ENCODE peak calls at places on chromosomes 1 and 21, in seven cellular contexts. One of them, this sample, is unnamed.

GRCh38 chr1:230587056-230587455 is 55.2 kb upstream of the COG2 start:
- DNase-seq in uterus: no peak
- DNase-seq in cardiac muscle cell: no peak
- DNase-seq in AG04450: no peak
- DNase-seq in lower lobe of right lung: no peak
- DNase-seq in mucosa of descending colon: no peak
- DNase-seq in HFF-Myc: no peak
- DNase-seq in this sample: no peak

GRCh38 chr1:233647083-233647482 is 33.2 kb downstream of the KCNK1 start:
- DNase-seq in lower lobe of right lung: no peak
- DNase-seq in AG04450: no peak
- DNase-seq in HFF-Myc: peak; percentile 54
- DNase-seq in uterus: no peak
- DNase-seq in mucosa of descending colon: no peak
- DNase-seq in cardiac muscle cell: no peak
- DNase-seq in this sample: no peak

GRCh38 chr1:234589064-234589765 is 20.8 kb downstream of the IRF2BP2 start:
- DNase-seq in AG04450: no peak
- DNase-seq in cardiac muscle cell: no peak
- DNase-seq in lower lobe of right lung: no peak
- DNase-seq in mucosa of descending colon: no peak
- DNase-seq in uterus: no peak
- DNase-seq in HFF-Myc: no peak
- DNase-seq in this sample: no peak

GRCh38 chr1:58067082-58067481 is 479.4 kb downstream of the OMA1 start:
- DNase-seq in uterus: no peak
- DNase-seq in HFF-Myc: no peak
- DNase-seq in cardiac muscle cell: no peak
- DNase-seq in lower lobe of right lung: no peak
- DNase-seq in mucosa of descending colon: no peak
- DNase-seq in AG04450: no peak
- DNase-seq in this sample: no peak

GRCh38 chr1:29157269-29157601 is 24.5 kb downstream of the SRSF4 start:
- DNase-seq in lower lobe of right lung: no peak
- DNase-seq in mucosa of descending colon: no peak
- DNase-seq in cardiac muscle cell: no peak
- DNase-seq in uterus: no peak
- DNase-seq in AG04450: no peak
- DNase-seq in HFF-Myc: no peak
- DNase-seq in this sample: no peak

GRCh38 chr1:8396912-8397406 is 79.0 kb downstream of the SLC45A1 start:
- DNase-seq in AG04450: peak; percentile 89
- DNase-seq in mucosa of descending colon: no peak
- DNase-seq in HFF-Myc: peak; percentile 92
- DNase-seq in lower lobe of right lung: no peak
- DNase-seq in uterus: no peak
- DNase-seq in cardiac muscle cell: peak; percentile 96
- DNase-seq in this sample: peak; percentile 95

GRCh38 chr1:54009406-54009805 is 8.6 kb downstream of the LDLRAD1 start:
- DNase-seq in cardiac muscle cell: no peak
- DNase-seq in AG04450: no peak
- DNase-seq in uterus: no peak
- DNase-seq in mucosa of descending colon: no peak
- DNase-seq in HFF-Myc: no peak
- DNase-seq in lower lobe of right lung: no peak
- DNase-seq in this sample: no peak

GRCh38 chr21:30102881-30103280 is 63.7 kb downstream of the CLDN17 start:
- DNase-seq in cardiac muscle cell: no peak
- DNase-seq in mucosa of descending colon: no peak
- DNase-seq in uterus: no peak
- DNase-seq in lower lobe of right lung: no peak
- DNase-seq in HFF-Myc: no peak
- DNase-seq in AG04450: no peak
- DNase-seq in this sample: no peak

GRCh38 chr1:3827813-3828307 is 29.2 kb downstream of the CEP104 start:
- DNase-seq in cardiac muscle cell: no peak
- DNase-seq in uterus: no peak
- DNase-seq in mucosa of descending colon: no peak
- DNase-seq in HFF-Myc: no peak
- DNase-seq in lower lobe of right lung: no peak
- DNase-seq in AG04450: no peak
- DNase-seq in this sample: no peak

GRCh38 chr1:179781962-179782361 is 38.9 kb downstream of the FAM163A start:
- DNase-seq in HFF-Myc: no peak
- DNase-seq in mucosa of descending colon: peak; percentile 59
- DNase-seq in cardiac muscle cell: peak; percentile 90
- DNase-seq in AG04450: peak; percentile 4
- DNase-seq in uterus: peak; percentile 30
- DNase-seq in lower lobe of right lung: no peak
- DNase-seq in this sample: peak; percentile 82

GRCh38 chr1:75720820-75721219 is 3.7 kb upstream of the ACADM start:
- DNase-seq in AG04450: no peak
- DNase-seq in HFF-Myc: no peak
- DNase-seq in lower lobe of right lung: no peak
- DNase-seq in uterus: no peak
- DNase-seq in cardiac muscle cell: no peak
- DNase-seq in mucosa of descending colon: no peak
- DNase-seq in this sample: no peak

GRCh38 chr1:27366411-27367159 is at the start of gene MAP3K6:
- DNase-seq in lower lobe of right lung: peak; percentile 95
- DNase-seq in cardiac muscle cell: peak; percentile 84
- DNase-seq in mucosa of descending colon: peak; percentile 90
- DNase-seq in uterus: peak; percentile 89
- DNase-seq in AG04450: peak; percentile 18
- DNase-seq in HFF-Myc: no peak
- DNase-seq in this sample: peak; percentile 74

GRCh38 chr1:220528049-220528678 is at the start of gene MARK1:
- DNase-seq in cardiac muscle cell: peak; percentile 48
- DNase-seq in lower lobe of right lung: peak; percentile 54
- DNase-seq in uterus: peak; percentile 55
- DNase-seq in AG04450: no peak
- DNase-seq in mucosa of descending colon: peak; percentile 73
- DNase-seq in HFF-Myc: no peak
- DNase-seq in this sample: peak; percentile 31

GRCh38 chr1:25924454-25924853 is 18.2 kb upstream of the STMN1 start:
- DNase-seq in HFF-Myc: no peak
- DNase-seq in uterus: no peak
- DNase-seq in mucosa of descending colon: no peak
- DNase-seq in lower lobe of right lung: no peak
- DNase-seq in cardiac muscle cell: no peak
- DNase-seq in AG04450: no peak
- DNase-seq in this sample: no peak

GRCh38 chr1:80153762-80154555 is 1147.4 kb upstream of the ADGRL4 start:
- DNase-seq in HFF-Myc: no peak
- DNase-seq in cardiac muscle cell: no peak
- DNase-seq in mucosa of descending colon: no peak
- DNase-seq in uterus: no peak
- DNase-seq in lower lobe of right lung: no peak
- DNase-seq in AG04450: no peak
- DNase-seq in this sample: no peak

GRCh38 chr1:79113836-79114235 is 107.3 kb upstream of the ADGRL4 start:
- DNase-seq in cardiac muscle cell: no peak
- DNase-seq in uterus: no peak
- DNase-seq in HFF-Myc: no peak
- DNase-seq in lower lobe of right lung: no peak
- DNase-seq in mucosa of descending colon: no peak
- DNase-seq in AG04450: no peak
- DNase-seq in this sample: no peak

GRCh38 chr1:59076612-59077011 is 220.3 kb upstream of the FGGY start:
- DNase-seq in lower lobe of right lung: no peak
- DNase-seq in uterus: no peak
- DNase-seq in mucosa of descending colon: no peak
- DNase-seq in AG04450: no peak
- DNase-seq in cardiac muscle cell: peak; percentile 42
- DNase-seq in HFF-Myc: no peak
- DNase-seq in this sample: no peak

GRCh38 chr1:26972390-26972789 is 12.1 kb upstream of the KDF1 start:
- DNase-seq in cardiac muscle cell: no peak
- DNase-seq in uterus: no peak
- DNase-seq in HFF-Myc: no peak
- DNase-seq in AG04450: no peak
- DNase-seq in lower lobe of right lung: no peak
- DNase-seq in mucosa of descending colon: no peak
- DNase-seq in this sample: no peak

GRCh38 chr1:99737016-99737415 is 29.4 kb downstream of the FRRS1 start:
- DNase-seq in AG04450: peak; percentile 39
- DNase-seq in uterus: no peak
- DNase-seq in HFF-Myc: peak; percentile 52
- DNase-seq in cardiac muscle cell: peak; percentile 79
- DNase-seq in lower lobe of right lung: no peak
- DNase-seq in mucosa of descending colon: no peak
- DNase-seq in this sample: peak; percentile 80

GRCh38 chr1:116680752-116681151 is 13.2 kb upstream of the IGSF3 start:
- DNase-seq in mucosa of descending colon: no peak
- DNase-seq in uterus: no peak
- DNase-seq in lower lobe of right lung: peak; percentile 45
- DNase-seq in cardiac muscle cell: no peak
- DNase-seq in HFF-Myc: no peak
- DNase-seq in AG04450: no peak
- DNase-seq in this sample: no peak

GRCh38 chr1:8951246-8951645 is 5.6 kb downstream of the CA6 start:
- DNase-seq in cardiac muscle cell: no peak
- DNase-seq in uterus: no peak
- DNase-seq in HFF-Myc: no peak
- DNase-seq in AG04450: no peak
- DNase-seq in mucosa of descending colon: no peak
- DNase-seq in lower lobe of right lung: no peak
- DNase-seq in this sample: no peak

GRCh38 chr1:229240532-229240931 is 30.4 kb upstream of the RAB4A start:
- DNase-seq in uterus: no peak
- DNase-seq in lower lobe of right lung: no peak
- DNase-seq in cardiac muscle cell: no peak
- DNase-seq in HFF-Myc: no peak
- DNase-seq in AG04450: no peak
- DNase-seq in mucosa of descending colon: no peak
- DNase-seq in this sample: no peak

GRCh38 chr1:45892068-45892785 is 88.8 kb downstream of the MAST2 start:
- DNase-seq in lower lobe of right lung: no peak
- DNase-seq in HFF-Myc: peak; percentile 61
- DNase-seq in uterus: no peak
- DNase-seq in mucosa of descending colon: no peak
- DNase-seq in AG04450: peak; percentile 78
- DNase-seq in cardiac muscle cell: peak; percentile 88
- DNase-seq in this sample: peak; percentile 94

DNA sequence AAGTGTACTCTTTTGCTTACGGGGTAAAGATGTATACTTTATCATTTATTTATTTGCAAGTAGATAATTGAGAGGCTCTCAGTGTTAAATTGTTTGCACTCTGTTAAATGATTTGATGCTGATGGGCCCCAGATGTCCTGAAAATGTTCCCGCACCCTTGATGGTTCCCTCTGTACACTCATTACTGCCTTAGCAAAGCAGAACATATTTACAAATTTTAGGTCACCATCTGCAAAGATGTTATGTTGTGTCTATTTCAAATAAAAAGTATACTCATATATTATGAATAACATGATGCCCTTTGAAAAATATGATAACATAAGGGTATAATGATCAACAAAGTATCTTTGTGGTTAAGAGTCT is 240.4 kb upstream of the SNX7 start:
- DNase-seq in uterus: no peak
- DNase-seq in HFF-Myc: no peak
- DNase-seq in mucosa of descending colon: no peak
- DNase-seq in cardiac muscle cell: no peak
- DNase-seq in AG04450: no peak
- DNase-seq in lower lobe of right lung: no peak
- DNase-seq in this sample: no peak
- H3K4me3 ChIP-seq in uterus: no peak overlapping the region
- H3K4me3 ChIP-seq in HFF-Myc: no peak overlapping the region
- H3K4me3 ChIP-seq in mucosa of descending colon: no peak overlapping the region
- H3K4me3 ChIP-seq in cardiac muscle cell: no peak overlapping the region
- H3K4me3 ChIP-seq in AG04450: no peak overlapping the region
- H3K4me3 ChIP-seq in lower lobe of right lung: no peak overlapping the region
- H3K4me3 ChIP-seq in this sample: no peak overlapping the region

GRCh38 chr1:164756741-164757140 is 197.8 kb downstream of the PBX1 start:
- DNase-seq in mucosa of descending colon: no peak
- DNase-seq in lower lobe of right lung: no peak
- DNase-seq in uterus: no peak
- DNase-seq in HFF-Myc: no peak
- DNase-seq in AG04450: no peak
- DNase-seq in cardiac muscle cell: peak; percentile 54
- DNase-seq in this sample: peak; percentile 46

GRCh38 chr1:164755674-164756073 is 196.7 kb downstream of the PBX1 start:
- DNase-seq in cardiac muscle cell: no peak
- DNase-seq in AG04450: no peak
- DNase-seq in uterus: no peak
- DNase-seq in HFF-Myc: no peak
- DNase-seq in mucosa of descending colon: no peak
- DNase-seq in lower lobe of right lung: no peak
- DNase-seq in this sample: no peak

GRCh38 chr1:164757627-164758026 is 198.6 kb downstream of the PBX1 start:
- DNase-seq in cardiac muscle cell: no peak
- DNase-seq in mucosa of descending colon: no peak
- DNase-seq in AG04450: no peak
- DNase-seq in HFF-Myc: no peak
- DNase-seq in lower lobe of right lung: no peak
- DNase-seq in uterus: no peak
- DNase-seq in this sample: no peak

GRCh38 chr1:164754088-164754600 is 195.2 kb downstream of the PBX1 start:
- DNase-seq in mucosa of descending colon: no peak
- DNase-seq in cardiac muscle cell: peak; percentile 83
- DNase-seq in HFF-Myc: no peak
- DNase-seq in AG04450: no peak
- DNase-seq in uterus: peak; percentile 71
- DNase-seq in lower lobe of right lung: no peak
- DNase-seq in this sample: peak; percentile 77

GRCh38 chr1:164753521-164754077 is 194.6 kb downstream of the PBX1 start:
- DNase-seq in cardiac muscle cell: peak; percentile 53
- DNase-seq in mucosa of descending colon: no peak
- DNase-seq in AG04450: no peak
- DNase-seq in lower lobe of right lung: no peak
- DNase-seq in HFF-Myc: no peak
- DNase-seq in uterus: no peak
- DNase-seq in this sample: no peak
- H3K4me3 ChIP-seq in cardiac muscle cell: no peak overlapping the region
- H3K4me3 ChIP-seq in mucosa of descending colon: no peak overlapping the region
- H3K4me3 ChIP-seq in AG04450: no peak overlapping the region
- H3K4me3 ChIP-seq in lower lobe of right lung: no peak overlapping the region
- H3K4me3 ChIP-seq in HFF-Myc: no peak overlapping the region
- H3K4me3 ChIP-seq in uterus: no peak overlapping the region
- H3K4me3 ChIP-seq in this sample: no peak overlapping the region

DNA sequence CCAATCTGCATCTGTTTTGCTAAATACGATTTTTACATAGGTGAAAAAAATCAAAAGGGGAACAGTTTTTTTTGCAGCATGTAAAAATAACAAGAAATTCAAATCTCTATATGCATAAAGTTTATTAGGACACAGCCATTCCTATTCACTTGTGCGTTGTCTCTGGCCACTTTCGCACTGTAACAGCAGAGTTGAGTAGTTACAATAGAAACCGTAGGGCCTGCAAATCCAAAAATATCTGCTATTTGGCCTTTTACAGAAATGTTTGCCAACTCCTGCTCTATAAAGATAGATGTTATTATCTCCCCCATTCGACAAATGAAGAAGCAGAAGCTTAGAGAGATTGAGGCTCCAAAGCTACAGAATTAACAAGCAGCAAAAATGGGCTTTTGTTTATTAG is 5.5 kb downstream of the DYNLT5 start:
- DNase-seq in AG04450: no peak
- DNase-seq in HFF-Myc: no peak
- DNase-seq in lower lobe of right lung: no peak
- DNase-seq in cardiac muscle cell: no peak
- DNase-seq in uterus: no peak
- DNase-seq in mucosa of descending colon: no peak
- DNase-seq in this sample: no peak
- H3K4me3 ChIP-seq in AG04450: no peak overlapping the region
- H3K4me3 ChIP-seq in HFF-Myc: no peak overlapping the region
- H3K4me3 ChIP-seq in lower lobe of right lung: no peak overlapping the region
- H3K4me3 ChIP-seq in cardiac muscle cell: no peak overlapping the region
- H3K4me3 ChIP-seq in uterus: no peak overlapping the region
- H3K4me3 ChIP-seq in mucosa of descending colon: no peak overlapping the region
- H3K4me3 ChIP-seq in this sample: no peak overlapping the region

GRCh38 chr1:156497743-156498446 is 2.7 kb downstream of the MEF2D start:
- DNase-seq in AG04450: no peak
- DNase-seq in mucosa of descending colon: peak; percentile 40
- DNase-seq in HFF-Myc: no peak
- DNase-seq in uterus: no peak
- DNase-seq in cardiac muscle cell: no peak
- DNase-seq in lower lobe of right lung: no peak
- DNase-seq in this sample: no peak
- H3K4me3 ChIP-seq in AG04450: peak overlapping the region; percentile 43
- H3K4me3 ChIP-seq in mucosa of descending colon: no peak overlapping the region
- H3K4me3 ChIP-seq in HFF-Myc: peak overlapping the region; percentile 96
- H3K4me3 ChIP-seq in uterus: peak overlapping the region; percentile 93
- H3K4me3 ChIP-seq in cardiac muscle cell: peak overlapping the region; percentile 95
- H3K4me3 ChIP-seq in lower lobe of right lung: peak overlapping the region; percentile 88
- H3K4me3 ChIP-seq in this sample: peak overlapping the region; percentile 99

This sample was measured in fibroblast of pulmonary artery.